ENCODE peak calls at places on chromosomes 5 and 9, in five cellular contexts. One of them, this sample, is unnamed.
A peak's percentile ranks its signal among the peaks of the same experiment; 100 is the strongest.

GRCh38 chr5:26889810-26890209 is 148.6 kb downstream of the CDH9 start:
- DNase-seq in AG04449: no peak
- DNase-seq in CD8-positive, alpha-beta T cell: no peak
- DNase-seq in lung: no peak
- DNase-seq in GM12865: no peak
- DNase-seq in this sample: no peak

GRCh38 chr5:135535420-135535819 is 344 bp downstream of the NEUROG1 start:
- DNase-seq in AG04449: no peak
- DNase-seq in CD8-positive, alpha-beta T cell: no peak
- DNase-seq in lung: no peak
- DNase-seq in GM12865: no peak
- DNase-seq in this sample: no peak

GRCh38 chr5:84729326-84729725 is 344.6 kb upstream of the EDIL3 start:
- DNase-seq in AG04449: no peak
- DNase-seq in CD8-positive, alpha-beta T cell: no peak
- DNase-seq in lung: no peak
- DNase-seq in GM12865: no peak
- DNase-seq in this sample: no peak

GRCh38 chr9:32430720-32431119 is 46.3 kb downstream of the ACO1 start:
- DNase-seq in AG04449: no peak
- DNase-seq in CD8-positive, alpha-beta T cell: no peak
- DNase-seq in lung: no peak
- DNase-seq in GM12865: no peak
- DNase-seq in this sample: no peak

GRCh38 chr5:80668016-80668969 is 13.5 kb upstream of the DHFR start:
- DNase-seq in AG04449: no peak
- DNase-seq in CD8-positive, alpha-beta T cell: no peak
- DNase-seq in lung: peak; percentile 64
- DNase-seq in GM12865: peak; percentile 77
- DNase-seq in this sample: no peak

GRCh38 chr9:6302417-6302816 is 25.8 kb upstream of the TPD52L3 start:
- DNase-seq in AG04449: no peak
- DNase-seq in CD8-positive, alpha-beta T cell: no peak
- DNase-seq in lung: no peak
- DNase-seq in GM12865: no peak
- DNase-seq in this sample: no peak

GRCh38 chr5:158212915-158213314 is 354.0 kb upstream of the CLINT1 start:
- DNase-seq in AG04449: no peak
- DNase-seq in CD8-positive, alpha-beta T cell: no peak
- DNase-seq in lung: no peak
- DNase-seq in GM12865: no peak
- DNase-seq in this sample: no peak

GRCh38 chr5:126961702-126962101 is 68.7 kb downstream of the MARCHF3 start:
- DNase-seq in AG04449: no peak
- DNase-seq in CD8-positive, alpha-beta T cell: no peak
- DNase-seq in lung: no peak
- DNase-seq in GM12865: peak; percentile 24
- DNase-seq in this sample: no peak

GRCh38 chr5:135671052-135671451 is 92.3 kb upstream of the CXCL14 start:
- DNase-seq in AG04449: no peak
- DNase-seq in CD8-positive, alpha-beta T cell: no peak
- DNase-seq in lung: peak; percentile 15
- DNase-seq in GM12865: no peak
- DNase-seq in this sample: no peak

GRCh38 chr5:39264528-39264927 is 45.2 kb upstream of the FYB1 start:
- DNase-seq in AG04449: no peak
- DNase-seq in CD8-positive, alpha-beta T cell: no peak
- DNase-seq in lung: no peak
- DNase-seq in GM12865: peak; percentile 80
- DNase-seq in this sample: no peak

GRCh38 chr9:133627341-133627740 is 8.8 kb upstream of the DBH start:
- DNase-seq in AG04449: no peak
- DNase-seq in CD8-positive, alpha-beta T cell: no peak
- DNase-seq in lung: no peak
- DNase-seq in GM12865: no peak
- DNase-seq in this sample: no peak

GRCh38 chr5:125530833-125531610 is 784.6 kb upstream of the ZNF608 start:
- DNase-seq in AG04449: no peak
- DNase-seq in CD8-positive, alpha-beta T cell: no peak
- DNase-seq in lung: no peak
- DNase-seq in GM12865: no peak
- DNase-seq in this sample: no peak

GRCh38 chr9:14500705-14501104 is 186.8 kb upstream of the NFIB start:
- DNase-seq in AG04449: no peak
- DNase-seq in CD8-positive, alpha-beta T cell: no peak
- DNase-seq in lung: no peak
- DNase-seq in GM12865: peak; percentile 21
- DNase-seq in this sample: no peak

GRCh38 chr9:129384887-129385614 is 207.0 kb upstream of the IER5L start:
- DNase-seq in AG04449: no peak
- DNase-seq in CD8-positive, alpha-beta T cell: no peak
- DNase-seq in lung: no peak
- DNase-seq in GM12865: no peak
- DNase-seq in this sample: no peak

GRCh38 chr5:55360190-55360589 is 52.4 kb downstream of the MTREX start:
- DNase-seq in AG04449: peak; percentile 3
- DNase-seq in CD8-positive, alpha-beta T cell: no peak
- DNase-seq in lung: no peak
- DNase-seq in GM12865: no peak
- DNase-seq in this sample: no peak

GRCh38 chr9:131807131-131807990 is 67.5 kb upstream of the RAPGEF1 start:
- DNase-seq in AG04449: no peak
- DNase-seq in CD8-positive, alpha-beta T cell: no peak
- DNase-seq in lung: no peak
- DNase-seq in GM12865: no peak
- DNase-seq in this sample: no peak

DNA sequence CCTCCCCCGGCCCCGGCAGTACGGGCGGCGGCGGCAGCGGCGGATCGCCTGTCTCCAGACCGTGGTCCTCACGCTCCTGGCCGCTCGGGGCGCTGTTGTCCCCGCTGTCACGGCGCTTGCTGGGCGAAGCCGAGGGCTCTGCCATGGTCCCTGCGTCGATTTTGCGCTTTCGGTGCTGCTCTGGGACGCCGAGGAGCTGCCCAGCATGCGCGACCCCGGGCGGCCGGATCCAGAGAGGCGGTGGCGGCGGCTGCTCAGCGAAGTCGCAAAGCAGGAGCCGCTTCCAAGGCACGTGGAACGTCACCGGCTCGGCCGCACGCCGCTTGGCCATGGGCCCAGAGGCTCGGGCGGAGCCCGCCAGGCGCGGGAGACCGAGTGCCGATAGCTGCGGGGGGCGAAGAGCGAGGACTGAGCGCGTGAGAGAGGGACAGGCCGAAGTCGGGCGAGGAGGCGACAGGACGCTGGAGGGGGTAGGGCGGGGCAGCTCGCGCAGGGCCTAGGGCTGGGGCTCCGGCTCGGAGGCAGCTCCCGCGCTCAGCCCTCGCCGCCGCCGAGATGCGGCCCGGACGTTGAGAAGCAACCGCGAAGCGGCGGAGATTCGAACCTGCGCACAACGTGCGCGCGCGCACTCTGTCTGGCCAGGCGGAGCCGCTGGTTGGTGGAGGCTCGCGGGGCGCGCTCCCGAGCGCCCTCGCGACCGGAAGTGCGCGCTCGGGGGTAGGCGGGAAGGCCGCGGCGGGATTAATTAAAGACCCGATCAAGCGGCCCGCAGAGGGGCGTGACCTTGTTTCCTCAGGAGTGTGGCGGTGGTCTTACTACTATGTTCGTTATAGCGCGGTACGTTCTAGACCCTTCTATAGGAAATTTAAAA is at the start of gene C9orf40:
- DNase-seq in AG04449: no peak
- DNase-seq in CD8-positive, alpha-beta T cell: peak; percentile 88
- DNase-seq in lung: peak; percentile 91
- DNase-seq in GM12865: peak; percentile 94
- DNase-seq in this sample: no peak
- H3K4me3 ChIP-seq in AG04449: peak within 1 kb of the TSS; percentile 97
- H3K4me3 ChIP-seq in CD8-positive, alpha-beta T cell: peak within 1 kb of the TSS; percentile 99
- H3K4me3 ChIP-seq in lung: peak within 1 kb of the TSS; percentile 99
- H3K4me3 ChIP-seq in GM12865: peak within 1 kb of the TSS; percentile 86
- H3K4me3 ChIP-seq in this sample: peak within 1 kb of the TSS; percentile 91

DNA sequence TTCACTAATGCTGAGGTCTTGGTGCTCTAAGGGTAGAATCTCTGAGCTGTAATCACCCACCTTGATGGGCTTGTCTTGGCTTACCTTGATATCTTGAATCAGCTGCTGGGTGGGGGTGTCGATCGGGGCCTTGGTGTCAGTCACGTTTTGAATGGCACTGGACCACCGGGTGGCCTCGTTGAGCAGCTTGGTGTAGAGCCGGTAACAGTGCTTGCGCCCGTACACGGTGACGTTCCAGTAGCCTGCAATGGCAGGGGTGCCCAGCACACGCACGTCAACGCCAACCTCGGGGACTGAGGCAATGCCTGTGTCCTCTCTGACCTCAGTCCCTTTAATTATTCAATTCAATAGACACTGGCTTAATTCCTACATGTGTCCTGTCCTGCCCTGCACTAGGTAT is 63.1 kb upstream of the RETREG1 start:
- DNase-seq in AG04449: no peak
- DNase-seq in CD8-positive, alpha-beta T cell: no peak
- DNase-seq in lung: no peak
- DNase-seq in GM12865: no peak
- DNase-seq in this sample: no peak
- TF ChIP-seq CTCF in AG04449: no peak
- TF ChIP-seq CTCF in CD8-positive, alpha-beta T cell: no peak
- TF ChIP-seq CTCF in lung: no peak
- TF ChIP-seq CTCF in GM12865: no peak
- TF ChIP-seq CTCF in this sample: peak; percentile 21

DNA sequence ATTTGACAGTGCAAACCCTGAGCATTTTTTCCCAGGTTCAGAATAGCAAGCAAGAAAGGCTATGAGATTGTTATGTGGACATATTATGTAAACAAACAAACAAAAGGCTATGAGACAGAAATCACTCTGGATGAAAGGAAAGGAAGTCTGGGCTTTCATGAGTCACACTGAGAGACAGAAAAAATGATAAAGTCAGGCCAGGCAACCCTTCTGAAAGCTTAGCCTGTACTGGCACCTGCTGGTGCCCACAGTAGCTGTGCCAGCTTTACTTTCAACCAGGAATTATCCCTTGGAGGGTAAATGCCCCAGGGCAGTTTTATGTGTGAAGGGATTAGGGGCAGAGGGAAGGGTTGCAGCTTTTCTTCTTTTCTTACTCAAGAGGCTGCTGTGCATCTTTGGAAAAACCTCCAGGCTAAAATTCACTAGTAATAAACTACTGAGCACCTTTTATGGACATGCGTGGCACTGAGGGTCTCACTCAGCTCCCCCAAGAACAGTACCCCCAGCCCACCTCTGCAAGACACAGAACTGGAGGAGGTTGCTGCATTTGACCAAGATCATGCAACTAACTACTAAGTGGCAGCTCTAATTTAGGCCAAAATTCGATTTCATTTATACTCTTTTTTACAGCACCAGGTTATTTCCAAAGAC is 41.7 kb downstream of the ACTL7B start:
- DNase-seq in AG04449: peak; percentile 10
- DNase-seq in CD8-positive, alpha-beta T cell: no peak
- DNase-seq in lung: no peak
- DNase-seq in GM12865: no peak
- DNase-seq in this sample: peak; percentile 32
- H3K4me3 ChIP-seq in AG04449: no peak overlapping the region
- H3K4me3 ChIP-seq in CD8-positive, alpha-beta T cell: no peak overlapping the region
- H3K4me3 ChIP-seq in lung: no peak overlapping the region
- H3K4me3 ChIP-seq in GM12865: no peak overlapping the region
- H3K4me3 ChIP-seq in this sample: no peak overlapping the region

DNA sequence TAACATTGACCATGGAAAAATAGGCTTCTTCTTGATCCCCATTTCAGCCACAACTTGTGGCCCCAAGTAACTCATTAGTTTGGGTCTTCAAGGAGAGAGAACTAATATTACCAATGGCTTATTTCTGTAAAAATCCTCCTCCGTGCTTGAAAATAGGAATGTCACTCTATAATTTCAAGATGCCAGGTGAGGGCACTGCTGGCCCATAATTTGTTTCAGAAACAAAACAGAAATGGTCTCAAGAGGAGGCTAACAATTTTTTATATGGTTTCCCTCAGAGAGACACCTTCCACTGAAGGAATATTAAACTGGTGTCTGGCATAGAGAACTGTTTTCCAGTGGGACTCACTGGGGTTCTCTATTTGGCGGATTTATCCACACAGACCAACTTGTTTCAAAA is 437.0 kb upstream of the TRPC7 start:
- DNase-seq in AG04449: no peak
- DNase-seq in CD8-positive, alpha-beta T cell: no peak
- DNase-seq in lung: no peak
- DNase-seq in GM12865: no peak
- DNase-seq in this sample: no peak
- TF ChIP-seq CTCF in AG04449: peak; percentile 20
- TF ChIP-seq CTCF in CD8-positive, alpha-beta T cell: no peak
- TF ChIP-seq CTCF in lung: no peak
- TF ChIP-seq CTCF in GM12865: no peak
- TF ChIP-seq CTCF in this sample: peak; percentile 65

GRCh38 chr5:100905259-100905914 is 2.3 kb upstream of the ST8SIA4 start:
- DNase-seq in AG04449: no peak
- DNase-seq in CD8-positive, alpha-beta T cell: no peak
- DNase-seq in lung: no peak
- DNase-seq in GM12865: peak; percentile 67
- DNase-seq in this sample: no peak
- H3K4me3 ChIP-seq in AG04449: no peak overlapping the region
- H3K4me3 ChIP-seq in CD8-positive, alpha-beta T cell: no peak overlapping the region
- H3K4me3 ChIP-seq in lung: no peak overlapping the region
- H3K4me3 ChIP-seq in GM12865: peak overlapping the region; percentile 79
- H3K4me3 ChIP-seq in this sample: no peak overlapping the region

GRCh38 chr5:74127377-74128338 is 501.7 kb downstream of the ARHGEF28 start:
- DNase-seq in AG04449: no peak
- DNase-seq in CD8-positive, alpha-beta T cell: no peak
- DNase-seq in lung: no peak
- DNase-seq in GM12865: no peak
- DNase-seq in this sample: no peak
- TF ChIP-seq CTCF in AG04449: peak; percentile 12
- TF ChIP-seq CTCF in CD8-positive, alpha-beta T cell: no peak
- TF ChIP-seq CTCF in lung: no peak
- TF ChIP-seq CTCF in GM12865: no peak
- TF ChIP-seq CTCF in this sample: peak; percentile 66

This sample was measured in epithelial cell of proximal tubule.